ENCODE peak calls at places on chromosome 3, in ten cellular contexts. One of them, this sample, is unnamed.

GRCh38 chr3:171753665-171754408 is 56.4 kb downstream of the PLD1 start:
- DNase-seq in kidney: no peak
- DNase-seq in NCI-H2081: no peak
- DNase-seq in GM10248: no peak
- DNase-seq in cardiac fibroblast: peak; percentile 89
- DNase-seq in left lung: no peak
- DNase-seq in HFFc6: peak; percentile 65
- DNase-seq in ecto neural progenitor cell: no peak
- DNase-seq in Peyer's patch: no peak
- DNase-seq in GM12891: no peak
- DNase-seq in this sample: no peak

GRCh38 chr3:100402150-100402706 is 889 bp downstream of the LNP1 start:
- DNase-seq in kidney: no peak
- DNase-seq in NCI-H2081: peak; percentile 73
- DNase-seq in GM10248: no peak
- DNase-seq in cardiac fibroblast: peak; percentile 52
- DNase-seq in left lung: no peak
- DNase-seq in HFFc6: peak; percentile 85
- DNase-seq in ecto neural progenitor cell: no peak
- DNase-seq in Peyer's patch: no peak
- DNase-seq in GM12891: no peak
- DNase-seq in this sample: no peak

GRCh38 chr3:14605070-14605469 is 46.5 kb upstream of the CCDC174 start:
- DNase-seq in kidney: no peak
- DNase-seq in NCI-H2081: no peak
- DNase-seq in GM10248: no peak
- DNase-seq in cardiac fibroblast: no peak
- DNase-seq in left lung: no peak
- DNase-seq in HFFc6: no peak
- DNase-seq in ecto neural progenitor cell: no peak
- DNase-seq in Peyer's patch: no peak
- DNase-seq in GM12891: no peak
- DNase-seq in this sample: no peak

GRCh38 chr3:190591080-190591479 is 77.2 kb downstream of the IL1RAP start:
- DNase-seq in kidney: no peak
- DNase-seq in NCI-H2081: no peak
- DNase-seq in GM10248: no peak
- DNase-seq in cardiac fibroblast: no peak
- DNase-seq in left lung: no peak
- DNase-seq in HFFc6: no peak
- DNase-seq in ecto neural progenitor cell: no peak
- DNase-seq in Peyer's patch: no peak
- DNase-seq in GM12891: no peak
- DNase-seq in this sample: no peak

GRCh38 chr3:179347108-179347382 is 464 bp upstream of the MFN1 start:
- DNase-seq in kidney: no peak
- DNase-seq in NCI-H2081: no peak
- DNase-seq in GM10248: no peak
- DNase-seq in cardiac fibroblast: no peak
- DNase-seq in left lung: no peak
- DNase-seq in HFFc6: no peak
- DNase-seq in ecto neural progenitor cell: no peak
- DNase-seq in Peyer's patch: no peak
- DNase-seq in GM12891: no peak
- DNase-seq in this sample: no peak

GRCh38 chr3:148512648-148513047 is 185.1 kb upstream of the AGTR1 start:
- DNase-seq in kidney: no peak
- DNase-seq in NCI-H2081: no peak
- DNase-seq in GM10248: no peak
- DNase-seq in cardiac fibroblast: peak; percentile 37
- DNase-seq in left lung: no peak
- DNase-seq in HFFc6: no peak
- DNase-seq in ecto neural progenitor cell: no peak
- DNase-seq in Peyer's patch: no peak
- DNase-seq in GM12891: no peak
- DNase-seq in this sample: no peak

GRCh38 chr3:10995871-10996270 is 3.3 kb downstream of the SLC6A1 start:
- DNase-seq in kidney: no peak
- DNase-seq in NCI-H2081: no peak
- DNase-seq in GM10248: no peak
- DNase-seq in cardiac fibroblast: no peak
- DNase-seq in left lung: no peak
- DNase-seq in HFFc6: no peak
- DNase-seq in ecto neural progenitor cell: no peak
- DNase-seq in Peyer's patch: no peak
- DNase-seq in GM12891: no peak
- DNase-seq in this sample: no peak

GRCh38 chr3:56782215-56782614 is 19.5 kb downstream of the ARHGEF3 start:
- DNase-seq in kidney: no peak
- DNase-seq in NCI-H2081: no peak
- DNase-seq in GM10248: no peak
- DNase-seq in cardiac fibroblast: no peak
- DNase-seq in left lung: no peak
- DNase-seq in HFFc6: no peak
- DNase-seq in ecto neural progenitor cell: no peak
- DNase-seq in Peyer's patch: no peak
- DNase-seq in GM12891: no peak
- DNase-seq in this sample: no peak

GRCh38 chr3:183375787-183376186 is 52.6 kb downstream of the MCF2L2 start:
- DNase-seq in kidney: no peak
- DNase-seq in NCI-H2081: peak; percentile 52
- DNase-seq in GM10248: peak; percentile 25
- DNase-seq in cardiac fibroblast: no peak
- DNase-seq in left lung: no peak
- DNase-seq in HFFc6: no peak
- DNase-seq in ecto neural progenitor cell: no peak
- DNase-seq in Peyer's patch: no peak
- DNase-seq in GM12891: no peak
- DNase-seq in this sample: peak; percentile 82

GRCh38 chr3:64152100-64152499 is 73.2 kb downstream of the PRICKLE2 start:
- DNase-seq in kidney: no peak
- DNase-seq in NCI-H2081: no peak
- DNase-seq in GM10248: no peak
- DNase-seq in cardiac fibroblast: peak; percentile 92
- DNase-seq in left lung: no peak
- DNase-seq in HFFc6: peak; percentile 70
- DNase-seq in ecto neural progenitor cell: no peak
- DNase-seq in Peyer's patch: no peak
- DNase-seq in GM12891: no peak
- DNase-seq in this sample: no peak

GRCh38 chr3:119579366-119580147 is at the start of gene ADPRH:
- DNase-seq in kidney: peak; percentile 95
- DNase-seq in NCI-H2081: no peak
- DNase-seq in GM10248: peak; percentile 83
- DNase-seq in cardiac fibroblast: peak; percentile 68
- DNase-seq in left lung: peak; percentile 97
- DNase-seq in HFFc6: peak; percentile 23
- DNase-seq in ecto neural progenitor cell: peak; percentile 90
- DNase-seq in Peyer's patch: peak; percentile 85
- DNase-seq in GM12891: peak; percentile 65
- DNase-seq in this sample: peak; percentile 78

GRCh38 chr3:139520028-139520737 is 19.4 kb downstream of the RBP1 start:
- DNase-seq in kidney: no peak
- DNase-seq in NCI-H2081: no peak
- DNase-seq in GM10248: peak; percentile 55
- DNase-seq in cardiac fibroblast: peak; percentile 13
- DNase-seq in left lung: no peak
- DNase-seq in HFFc6: no peak
- DNase-seq in ecto neural progenitor cell: no peak
- DNase-seq in Peyer's patch: no peak
- DNase-seq in GM12891: no peak
- DNase-seq in this sample: no peak

GRCh38 chr3:64728428-64728827 is 40.6 kb upstream of the ADAMTS9 start:
- DNase-seq in kidney: no peak
- DNase-seq in NCI-H2081: no peak
- DNase-seq in GM10248: no peak
- DNase-seq in cardiac fibroblast: no peak
- DNase-seq in left lung: no peak
- DNase-seq in HFFc6: no peak
- DNase-seq in ecto neural progenitor cell: no peak
- DNase-seq in Peyer's patch: no peak
- DNase-seq in GM12891: no peak
- DNase-seq in this sample: no peak

GRCh38 chr3:49296781-49297420 is 19.9 kb upstream of the C3orf62 start:
- DNase-seq in kidney: no peak
- DNase-seq in NCI-H2081: no peak
- DNase-seq in GM10248: no peak
- DNase-seq in cardiac fibroblast: peak; percentile 65
- DNase-seq in left lung: no peak
- DNase-seq in HFFc6: peak; percentile 3
- DNase-seq in ecto neural progenitor cell: no peak
- DNase-seq in Peyer's patch: no peak
- DNase-seq in GM12891: no peak
- DNase-seq in this sample: no peak

GRCh38 chr3:13561376-13561775 is 12.5 kb downstream of the FBLN2 start:
- DNase-seq in kidney: no peak
- DNase-seq in NCI-H2081: no peak
- DNase-seq in GM10248: no peak
- DNase-seq in cardiac fibroblast: no peak
- DNase-seq in left lung: peak; percentile 18
- DNase-seq in HFFc6: no peak
- DNase-seq in ecto neural progenitor cell: no peak
- DNase-seq in Peyer's patch: no peak
- DNase-seq in GM12891: no peak
- DNase-seq in this sample: no peak

GRCh38 chr3:114333180-114333922 is 39.5 kb downstream of the TIGIT start:
- DNase-seq in kidney: no peak
- DNase-seq in NCI-H2081: no peak
- DNase-seq in GM10248: no peak
- DNase-seq in cardiac fibroblast: peak; percentile 57
- DNase-seq in left lung: no peak
- DNase-seq in HFFc6: no peak
- DNase-seq in ecto neural progenitor cell: no peak
- DNase-seq in Peyer's patch: no peak
- DNase-seq in GM12891: no peak
- DNase-seq in this sample: no peak

GRCh38 chr3:153768559-153769469 is 352.4 kb upstream of the ARHGEF26 start:
- DNase-seq in kidney: peak; percentile 63
- DNase-seq in NCI-H2081: peak; percentile 68
- DNase-seq in GM10248: peak; percentile 52
- DNase-seq in cardiac fibroblast: peak; percentile 74
- DNase-seq in left lung: no peak
- DNase-seq in HFFc6: peak; percentile 41
- DNase-seq in ecto neural progenitor cell: no peak
- DNase-seq in Peyer's patch: peak; percentile 44
- DNase-seq in GM12891: peak; percentile 19
- DNase-seq in this sample: peak; percentile 51

GRCh38 chr3:149367021-149367840 is 10.2 kb downstream of the TM4SF1 start:
- DNase-seq in kidney: no peak
- DNase-seq in NCI-H2081: no peak
- DNase-seq in GM10248: no peak
- DNase-seq in cardiac fibroblast: peak; percentile 90
- DNase-seq in left lung: no peak
- DNase-seq in HFFc6: peak; percentile 59
- DNase-seq in ecto neural progenitor cell: no peak
- DNase-seq in Peyer's patch: no peak
- DNase-seq in GM12891: no peak
- DNase-seq in this sample: no peak

GRCh38 chr3:47578119-47578630 is 490 bp downstream of the CSPG5 start:
- DNase-seq in kidney: peak; percentile 83
- DNase-seq in NCI-H2081: no peak
- DNase-seq in GM10248: peak; percentile 87
- DNase-seq in cardiac fibroblast: peak; percentile 7
- DNase-seq in left lung: peak; percentile 86
- DNase-seq in HFFc6: no peak
- DNase-seq in ecto neural progenitor cell: peak; percentile 82
- DNase-seq in Peyer's patch: peak; percentile 69
- DNase-seq in GM12891: peak; percentile 84
- DNase-seq in this sample: no peak

GRCh38 chr3:42224658-42225421 is 41.1 kb downstream of the CCK start:
- DNase-seq in kidney: no peak
- DNase-seq in NCI-H2081: no peak
- DNase-seq in GM10248: no peak
- DNase-seq in cardiac fibroblast: no peak
- DNase-seq in left lung: no peak
- DNase-seq in HFFc6: no peak
- DNase-seq in ecto neural progenitor cell: no peak
- DNase-seq in Peyer's patch: no peak
- DNase-seq in GM12891: no peak
- DNase-seq in this sample: no peak

GRCh38 chr3:143600762-143601161 is 247.5 kb downstream of the SLC9A9 start:
- DNase-seq in kidney: no peak
- DNase-seq in NCI-H2081: no peak
- DNase-seq in GM10248: no peak
- DNase-seq in cardiac fibroblast: peak; percentile 87
- DNase-seq in left lung: no peak
- DNase-seq in HFFc6: no peak
- DNase-seq in ecto neural progenitor cell: no peak
- DNase-seq in Peyer's patch: no peak
- DNase-seq in GM12891: no peak
- DNase-seq in this sample: no peak

GRCh38 chr3:49839193-49839809 is 17.1 kb downstream of the TRAIP start:
- DNase-seq in kidney: peak; percentile 80
- DNase-seq in NCI-H2081: peak; percentile 38
- DNase-seq in GM10248: peak; percentile 82
- DNase-seq in cardiac fibroblast: peak; percentile 86
- DNase-seq in left lung: peak; percentile 85
- DNase-seq in HFFc6: peak; percentile 68
- DNase-seq in ecto neural progenitor cell: peak; percentile 63
- DNase-seq in Peyer's patch: peak; percentile 82
- DNase-seq in GM12891: peak; percentile 48
- DNase-seq in this sample: peak; percentile 78

GRCh38 chr3:167976880-167977498 is 118.7 kb downstream of the GOLIM4 start:
- DNase-seq in kidney: no peak
- DNase-seq in NCI-H2081: no peak
- DNase-seq in GM10248: no peak
- DNase-seq in cardiac fibroblast: peak; percentile 29
- DNase-seq in left lung: no peak
- DNase-seq in HFFc6: no peak
- DNase-seq in ecto neural progenitor cell: no peak
- DNase-seq in Peyer's patch: no peak
- DNase-seq in GM12891: no peak
- DNase-seq in this sample: no peak

GRCh38 chr3:57597973-57598351 is 818 bp upstream of the ARF4 start:
- DNase-seq in kidney: no peak
- DNase-seq in NCI-H2081: no peak
- DNase-seq in GM10248: no peak
- DNase-seq in cardiac fibroblast: no peak
- DNase-seq in left lung: no peak
- DNase-seq in HFFc6: peak; percentile 34
- DNase-seq in ecto neural progenitor cell: no peak
- DNase-seq in Peyer's patch: no peak
- DNase-seq in GM12891: no peak
- DNase-seq in this sample: no peak

This sample was measured in CD14-positive monocyte.